ENCODE peak calls at places on chromosome 16, in eight cellular contexts. T, O, R, J, Y, U, E and D are unnamed samples.

GRCh38 chr16:9645911-9646310 is 536.3 kb downstream of the GRIN2A start:
- DNase-seq in J (no peak), T (no peak), R (no peak), E (no peak), U (no peak), O (no peak), Y (no peak), D (no peak)

GRCh38 chr16:87416826-87417471 is 24.8 kb downstream of the MAP1LC3B start:
- DNase-seq in O (no peak), J (no peak), T (no peak), U (no peak), E (peak), R (peak), Y (peak), D (no peak)

GRCh38 chr16:66911112-66911511 is 7.6 kb downstream of the CDH16 start:
- DNase-seq in Y (no peak), E (no peak), O (no peak), R (no peak), J (no peak), T (peak), U (no peak), D (no peak)

GRCh38 chr16:1920727-1921155 is 2.5 kb upstream of the HS3ST6 start:
- DNase-seq in E (no peak), T (no peak), Y (no peak), R (peak), U (no peak), O (peak), J (no peak), D (no peak)

GRCh38 chr16:26680671-26681070 is 386.1 kb upstream of the C16orf82 start:
- DNase-seq in Y (no peak), E (no peak), R (no peak), O (no peak), T (no peak), U (no peak), J (no peak), D (no peak)

GRCh38 chr16:23357761-23358290 is 55.7 kb downstream of the SCNN1B start:
- DNase-seq in T (no peak), J (no peak), R (no peak), O (no peak), Y (no peak), E (no peak), U (no peak), D (no peak)

GRCh38 chr16:87185983-87186382 is 131.2 kb downstream of the C16orf95 start:
- DNase-seq in J (no peak), E (no peak), O (no peak), Y (no peak), T (no peak), R (no peak), U (no peak), D (no peak)

GRCh38 chr16:79703066-79703465 is 102.5 kb upstream of the MAF start:
- DNase-seq in J (no peak), Y (no peak), O (no peak), R (no peak), T (no peak), U (no peak), E (peak), D (no peak)

GRCh38 chr16:27973678-27974077 is 89.8 kb downstream of the GSG1L start:
- DNase-seq in E (no peak), T (no peak), R (no peak), J (no peak), Y (no peak), O (peak), U (no peak), D (no peak)

GRCh38 chr16:85819711-85820110 is 20.2 kb downstream of the COX4I1 start:
- DNase-seq in O (no peak), E (no peak), J (no peak), T (no peak), R (no peak), Y (no peak), U (no peak), D (no peak)

GRCh38 chr16:85202631-85203461 is 90.6 kb upstream of the CIBAR2 start:
- DNase-seq in O (no peak), E (peak), Y (no peak), J (no peak), T (no peak), U (peak), R (no peak), D (no peak)

GRCh38 chr16:9256196-9256595 is 164.8 kb downstream of the HAPSTR1 start:
- DNase-seq in O (peak), J (no peak), R (peak), U (no peak), Y (no peak), T (peak), E (peak), D (no peak)

GRCh38 chr16:65415460-65415859 is 293.6 kb upstream of the CDH11 start:
- DNase-seq in O (no peak), E (peak), T (peak), Y (no peak), U (no peak), R (no peak), J (no peak), D (no peak)

GRCh38 chr16:12455287-12455798 is 348.3 kb downstream of the CPPED1 start:
- DNase-seq in T (peak), O (peak), R (peak), E (peak), U (peak), Y (peak), J (no peak), D (no peak)

GRCh38 chr16:19808061-19808621 is 76.5 kb downstream of the GPRC5B start:
- DNase-seq in E (no peak), Y (no peak), O (no peak), R (no peak), J (no peak), T (no peak), U (no peak), D (no peak)

GRCh38 chr16:59878479-59878878 is 1144.4 kb upstream of the GOT2 start:
- DNase-seq in O (no peak), E (peak), U (no peak), R (no peak), J (no peak), Y (no peak), T (peak), D (no peak)

GRCh38 chr16:85275533-85276249 is 163.4 kb upstream of the CIBAR2 start:
- DNase-seq in J (no peak), R (peak), T (peak), O (peak), U (peak), E (peak), Y (peak), D (peak)

GRCh38 chr16:35565626-35566025 is 2106.2 kb downstream of the TP53TG3F start:
- DNase-seq in R (no peak), E (no peak), J (no peak), T (no peak), O (no peak), Y (no peak), U (no peak), D (no peak)

GRCh38 chr16:11165894-11166665 is 89.9 kb downstream of the SOCS1 start:
- DNase-seq in R (no peak), T (no peak), O (no peak), J (no peak), Y (no peak), U (no peak), E (no peak), D (no peak)

GRCh38 chr16:89453662-89454321 is 36.6 kb downstream of the ANKRD11 start:
- DNase-seq in R (no peak), O (peak), E (peak), T (no peak), Y (no peak), J (no peak), U (peak), D (no peak)

GRCh38 chr16:66091462-66091861 is 275.0 kb upstream of the CDH5 start:
- DNase-seq in Y (no peak), O (no peak), E (no peak), U (no peak), J (no peak), T (no peak), R (no peak), D (no peak)

GRCh38 chr16:50369133-50369804 is 481 bp upstream of the BRD7 start:
- DNase-seq in O (no peak), T (no peak), E (no peak), U (no peak), J (no peak), Y (no peak), R (no peak), D (no peak)

GRCh38 chr16:27571433-27572306 is 21.7 kb downstream of the KATNIP start:
- DNase-seq in O (no peak), T (no peak), J (no peak), Y (no peak), U (no peak), E (no peak), R (no peak), D (no peak)

GRCh38 chr16:12255473-12255872 is 278.9 kb downstream of the SNX29 start:
- DNase-seq in J (no peak), E (peak), O (no peak), R (no peak), T (no peak), U (no peak), Y (no peak), D (no peak)

GRCh38 chr16:56848955-56849689 is 15.9 kb upstream of the SLC12A3 start:
- DNase-seq in J (no peak), R (no peak), O (no peak), U (no peak), Y (no peak), T (peak), E (peak), D (no peak)

GRCh38 chr16:12685806-12686205 is 117.9 kb downstream of the CPPED1 start:
- DNase-seq in T (no peak), E (no peak), J (no peak), Y (no peak), U (no peak), O (no peak), R (no peak), D (no peak)

GRCh38 chr16:2194166-2194834 is 2.1 kb downstream of the CASKIN1 start:
- DNase-seq in U (no peak), R (no peak), Y (no peak), J (peak), O (no peak), T (peak), E (peak), D (no peak)

GRCh38 chr16:1643521-1643920 is 31.4 kb downstream of the CRAMP1 start:
- DNase-seq in J (no peak), O (no peak), E (no peak), U (no peak), T (no peak), R (no peak), Y (no peak), D (no peak)

GRCh38 chr16:10122546-10122945 is 59.7 kb downstream of the GRIN2A start:
- DNase-seq in U (no peak), O (peak), E (peak), R (no peak), T (peak), J (no peak), Y (no peak), D (no peak)

GRCh38 chr16:3607161-3607560 is 4.2 kb downstream of the SLX4 start:
- DNase-seq in J (no peak), U (no peak), T (no peak), E (no peak), Y (no peak), O (no peak), R (no peak), D (no peak)

GRCh38 chr16:26981266-26981938 is 85.3 kb upstream of the C16orf82 start:
- DNase-seq in Y (no peak), E (peak), J (no peak), O (no peak), U (no peak), T (no peak), R (no peak), D (no peak)

GRCh38 chr16:70395345-70395901 is 43.5 kb downstream of the ST3GAL2 start:
- DNase-seq in J (no peak), R (peak), O (peak), T (no peak), U (peak), E (peak), Y (peak), D (peak)

GRCh38 chr16:27325736-27326135 is 12.0 kb downstream of the IL4R start:
- DNase-seq in Y (no peak), E (no peak), U (no peak), O (no peak), J (no peak), T (no peak), R (no peak), D (no peak)

GRCh38 chr16:84047206-84047605 is 4.6 kb upstream of the SLC38A8 start:
- DNase-seq in R (no peak), Y (no peak), O (no peak), E (no peak), J (no peak), T (no peak), U (no peak), D (no peak)